ENCODE peak calls at places on chromosome 20, in four cellular contexts. D is GM23248, E is hepatocyte, X is fibroblast of lung. O is an unnamed sample.

GRCh38 chr20:3068986-3069900 is 2.2 kb upstream of the OXT start:
- DNase-seq in X (no peak), D (peak; percentile 73), E (no peak), O (no peak)

GRCh38 chr20:6590891-6591679 is 176.4 kb upstream of the BMP2 start:
- DNase-seq in X (peak; percentile 91), E (no peak), D (peak; percentile 90), O (peak; percentile 99)

GRCh38 chr20:19416627-19417026 is 204.2 kb downstream of the SLC24A3 start:
- DNase-seq in D (no peak), X (no peak), E (no peak), O (no peak)

GRCh38 chr20:11511816-11512215 is 405.9 kb upstream of the BTBD3 start:
- DNase-seq in X (peak; percentile 47), D (no peak), E (no peak), O (no peak)

GRCh38 chr20:46552460-46553420 is 2.3 kb upstream of the OCSTAMP start:
- DNase-seq in E (no peak), D (no peak), X (no peak), O (no peak)

GRCh38 chr20:17757496-17757895 is 57.7 kb downstream of the BANF2 start:
- DNase-seq in X (no peak), E (no peak), D (no peak), O (no peak)

GRCh38 chr20:44810391-44811149 is at the start of gene RIMS4:
- DNase-seq in D (peak; percentile 37), E (peak; percentile 58), X (no peak), O (no peak)

GRCh38 chr20:46346770-46347169 is 38.5 kb upstream of the CDH22 start:
- DNase-seq in X (no peak), D (no peak), E (no peak), O (no peak)

GRCh38 chr20:35991142-35991771 is 22.9 kb downstream of the CNBD2 start:
- DNase-seq in X (peak; percentile 21), E (peak; percentile 44), D (peak; percentile 68), O (no peak)

GRCh38 chr20:38434310-38434741 is 802 bp downstream of the SNHG17 start:
- DNase-seq in X (peak; percentile 18), E (peak; percentile 45), D (peak; percentile 63), O (peak; percentile 24)

GRCh38 chr20:37890643-37891042 is 12.3 kb upstream of the VSTM2L start:
- DNase-seq in D (no peak), E (no peak), X (no peak), O (no peak)

GRCh38 chr20:53408728-53409157 is 184.9 kb downstream of the ZNF217 start:
- DNase-seq in X (no peak), D (peak; percentile 68), E (no peak), O (no peak)

GRCh38 chr20:25355866-25356265 is 34.8 kb downstream of the ABHD12 start:
- DNase-seq in D (no peak), E (no peak), X (no peak), O (no peak)

GRCh38 chr20:3166338-3166912 is 6.8 kb upstream of the FASTKD5 start:
- DNase-seq in X (no peak), D (no peak), E (no peak), O (no peak)

GRCh38 chr20:31410011-31410410 is 4.0 kb upstream of the DEFB121 start:
- DNase-seq in D (no peak), E (no peak), X (no peak), O (no peak)
- H3K9me3 ChIP-seq in D (no peaks in the 10 kb centered on the region), E (no peaks in the 10 kb centered on the region), X (no peaks in the 10 kb centered on the region), O (peaks cover 6% of the 10 kb centered on the region)

GRCh38 chr20:58260006-58260405 is 31.6 kb upstream of the ANKRD60 start:
- DNase-seq in X (no peak), E (no peak), D (no peak), O (no peak)
- TF ChIP-seq EZH2 in X (no peak), E (no peak), D (no peak), O (no peak)

GRCh38 chr20:49285813-49286494 is 8.1 kb upstream of the ZNFX1 start:
- DNase-seq in X (no peak), D (no peak), E (no peak), O (no peak)
- H3K9me3 ChIP-seq in X (peaks cover 10% of the 10 kb centered on the region), D (no peaks in the 10 kb centered on the region), E (no peaks in the 10 kb centered on the region), O (no peaks in the 10 kb centered on the region)

GRCh38 chr20:382291-383115 is 1.9 kb downstream of the TRIB3 start:
- DNase-seq in X (no peak), E (no peak), D (no peak), O (peak; percentile 56)
- TF ChIP-seq EZH2 in X (no peak), E (no peak), D (no peak), O (no peak)

GRCh38 chr20:62104234-62104789 is 18.0 kb upstream of the LSM14B start:
- DNase-seq in E (no peak), X (no peak), D (no peak), O (no peak)

GRCh38 chr20:62105592-62105991 is 16.7 kb upstream of the LSM14B start:
- DNase-seq in D (no peak), E (no peak), X (no peak), O (no peak)

GRCh38 chr20:62104791-62105345 is 17.4 kb upstream of the LSM14B start:
- DNase-seq in X (no peak), E (peak; percentile 54), D (peak; percentile 68), O (no peak)

GRCh38 chr20:62101078-62101477 is 21.2 kb upstream of the LSM14B start:
- DNase-seq in X (no peak), D (no peak), E (no peak), O (no peak)

GRCh38 chr20:62103508-62104233 is 18.6 kb upstream of the LSM14B start:
- DNase-seq in D (no peak), X (no peak), E (no peak), O (no peak)
- H3K9me3 ChIP-seq in D (no peaks in the 10 kb centered on the region), X (no peaks in the 10 kb centered on the region), E (no peaks in the 10 kb centered on the region), O (peaks cover 14% of the 10 kb centered on the region)

DNA sequence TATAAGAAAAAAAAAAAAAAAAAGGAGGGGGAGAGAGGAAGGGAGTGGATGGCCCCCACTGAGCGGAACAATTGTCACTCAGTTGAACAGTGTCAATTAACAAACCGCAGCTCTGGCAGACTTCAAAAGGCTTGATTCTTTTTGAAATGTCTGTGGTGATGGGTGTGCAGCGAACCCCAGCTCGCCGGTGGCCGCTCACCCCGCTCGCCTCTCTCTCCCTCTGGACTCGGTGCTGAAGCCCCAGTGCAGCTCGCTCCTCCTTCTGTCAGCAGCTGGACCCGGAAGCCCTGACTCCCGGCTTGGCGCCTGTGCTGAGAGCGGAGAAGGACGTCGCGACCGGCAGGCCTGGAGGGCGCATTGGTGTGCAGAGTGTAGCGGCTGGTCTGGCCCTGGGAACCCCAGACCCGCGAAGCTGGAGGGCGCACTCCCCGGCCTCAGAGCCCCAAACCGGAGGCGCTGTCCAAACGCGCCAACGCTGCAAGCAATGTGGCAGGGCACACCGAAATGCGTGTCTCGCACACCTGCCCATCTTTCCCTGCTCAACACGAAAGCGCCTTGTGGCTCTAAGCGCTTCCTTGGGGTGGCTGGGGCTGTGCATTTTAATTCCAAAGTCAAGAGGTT is 3.4 kb downstream of the LINC00237 start:
- DNase-seq in X (no peak), E (peak; percentile 38), D (peak; percentile 41), O (peak; percentile 35)
- TF ChIP-seq EZH2 in X (no peak), E (peak; percentile 16), D (peak; percentile 16), O (no peak)

GRCh38 chr20:16444056-16444777 is 129.0 kb downstream of the KIF16B start:
- DNase-seq in X (no peak), E (no peak), D (no peak), O (no peak)

GRCh38 chr20:16438100-16438499 is 135.1 kb downstream of the KIF16B start:
- DNase-seq in X (no peak), E (no peak), D (no peak), O (no peak)

GRCh38 chr20:16445482-16445881 is 127.8 kb downstream of the KIF16B start:
- DNase-seq in X (no peak), D (no peak), E (no peak), O (no peak)

GRCh38 chr20:16437387-16437990 is 135.8 kb downstream of the KIF16B start:
- DNase-seq in D (no peak), E (no peak), X (no peak), O (no peak)

GRCh38 chr20:16441526-16442164 is 131.6 kb downstream of the KIF16B start:
- DNase-seq in E (no peak), D (no peak), X (no peak), O (no peak)
- H3K9me3 ChIP-seq in E (no peaks in the 10 kb centered on the region), D (no peaks in the 10 kb centered on the region), X (no peaks in the 10 kb centered on the region), O (no peaks in the 10 kb centered on the region)

GRCh38 chr20:62479218-62479617 is 3.4 kb upstream of the GATA5 start:
- DNase-seq in X (no peak), D (no peak), E (no peak), O (no peak)

GRCh38 chr20:62475819-62476073 is at the start of gene GATA5:
- DNase-seq in D (no peak), E (peak; percentile 85), X (no peak), O (no peak)

GRCh38 chr20:62480318-62480717 is 4.5 kb upstream of the GATA5 start:
- DNase-seq in X (no peak), E (no peak), D (no peak), O (no peak)

GRCh38 chr20:62476074-62476838 is 461 bp upstream of the GATA5 start:
- DNase-seq in X (no peak), E (no peak), D (peak; percentile 20), O (no peak)

DNA sequence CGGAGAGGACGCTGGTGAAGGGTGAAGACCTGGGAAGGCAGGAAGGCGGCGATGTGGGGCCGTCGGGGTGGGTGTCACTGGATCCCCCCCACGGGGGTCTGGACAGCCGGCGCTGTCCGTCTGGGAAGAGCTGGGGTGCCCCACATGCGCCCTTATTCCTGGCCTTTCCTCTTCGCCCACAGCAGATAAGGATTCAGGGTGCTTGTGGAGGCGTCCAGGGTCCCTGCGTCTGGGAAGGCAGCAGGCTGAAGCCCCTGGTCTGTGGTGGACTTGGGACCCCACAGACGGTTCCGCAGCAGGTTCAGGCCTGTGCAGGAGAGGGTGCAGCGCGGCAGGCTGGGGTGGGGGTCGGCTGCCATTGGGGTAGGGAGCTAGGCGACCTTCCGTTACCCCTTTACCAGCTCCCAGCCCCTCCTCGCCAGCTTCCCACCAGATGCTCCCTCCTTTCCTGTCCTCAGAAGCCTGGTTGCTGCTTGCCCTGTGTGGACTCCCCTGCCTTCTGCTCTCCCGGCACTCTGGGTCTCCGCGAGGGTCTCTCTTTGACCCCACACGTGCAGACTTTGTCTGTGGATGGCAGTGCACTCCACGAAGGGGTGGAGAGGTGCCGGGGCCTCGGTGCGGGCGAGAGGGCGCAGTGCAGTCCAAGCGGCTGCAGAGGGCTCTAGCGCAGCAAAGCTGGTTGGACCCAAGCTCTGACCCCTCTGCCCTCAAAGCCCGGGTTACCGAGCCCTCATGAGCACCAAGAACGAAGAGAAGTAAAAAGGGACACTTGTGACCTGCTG is 2.1 kb upstream of the GATA5 start:
- DNase-seq in E (no peak), D (no peak), X (no peak), O (no peak)
- TF ChIP-seq EZH2 in E (peak; percentile 55), D (no peak), X (no peak), O (no peak)

GRCh38 chr20:40710608-40711007 is 21.6 kb upstream of the MAFB start:
- DNase-seq in E (no peak), X (peak; percentile 4), D (peak; percentile 61), O (no peak)
- H3K9me3 ChIP-seq in E (no peaks in the 10 kb centered on the region), X (no peaks in the 10 kb centered on the region), D (no peaks in the 10 kb centered on the region), O (no peaks in the 10 kb centered on the region)